ENCODE peak calls at places on chromosomes 12 and 14, in seven cellular contexts. Y, N, M, J, Z, B and V are unnamed samples.

GRCh38 chr12:53418221-53418620 is 5.4 kb upstream of the AMHR2 start:
- DNase-seq in M (no peak), Y (no peak), N (no peak), B (no peak), Z (no peak), J (no peak), V (no peak)

GRCh38 chr12:31246470-31246850 is 79.5 kb downstream of the SINHCAF start:
- DNase-seq in Y (no peak), B (peak; percentile 8), J (no peak), M (no peak), Z (peak; percentile 56), N (no peak), V (no peak)

GRCh38 chr14:31419179-31420012 is 954 bp downstream of the HEATR5A start:
- DNase-seq in Z (no peak), N (peak; percentile 81), M (no peak), B (peak; percentile 65), Y (no peak), J (no peak), V (no peak)

GRCh38 chr14:68546839-68547238 is 246.0 kb downstream of the ZFP36L1 start:
- DNase-seq in Y (no peak), Z (peak; percentile 63), B (peak; percentile 86), N (peak; percentile 70), J (no peak), M (no peak), V (no peak)

GRCh38 chr14:89184952-89185351 is 232.1 kb downstream of the FOXN3 start:
- DNase-seq in J (no peak), Z (no peak), M (no peak), B (no peak), Y (no peak), N (no peak), V (no peak)

GRCh38 chr12:92987846-92988621 is 58.9 kb upstream of the EEA1 start:
- DNase-seq in J (no peak), M (no peak), B (no peak), Y (no peak), N (no peak), Z (no peak), V (no peak)

GRCh38 chr14:84390010-84390409 is 1139.9 kb upstream of the FLRT2 start:
- DNase-seq in N (peak; percentile 29), B (no peak), Z (no peak), Y (no peak), M (no peak), J (no peak), V (no peak)

GRCh38 chr12:117580718-117581062 is 219.3 kb upstream of the NOS1 start:
- DNase-seq in Z (peak; percentile 87), Y (no peak), J (no peak), N (no peak), B (peak; percentile 12), M (no peak), V (peak; percentile 82)